ENCODE peak calls at places on chromosomes 4 and X, in five cellular contexts. C is glomerular endothelial cell, B is putamen, L is caudate nucleus, G is EL. Y is an unnamed sample.

GRCh38 chrX:276588-277171 is 4.5 kb upstream of the PLCXD1 start:
- DNase-seq in L (no peak), G (peak; percentile 79), B (no peak), C (no peak), Y (peak; percentile 67)

GRCh38 chrX:46912098-46912672 is at the start of gene JADE3:
- DNase-seq in B (peak; percentile 29), C (no peak), L (no peak), G (peak; percentile 71), Y (peak; percentile 76)

GRCh38 chr4:110518889-110519490 is 43.0 kb downstream of the ENPEP start:
- DNase-seq in B (no peak), G (peak; percentile 36), L (no peak), C (no peak), Y (no peak)

GRCh38 chr4:111400736-111401135 is 744.5 kb upstream of the FAM241A start:
- DNase-seq in L (peak; percentile 4), C (no peak), G (peak; percentile 41), B (peak; percentile 86), Y (no peak)

GRCh38 chrX:34879876-34880275 is 62.7 kb upstream of the FAM47B start:
- DNase-seq in L (no peak), C (no peak), G (no peak), B (no peak), Y (no peak)

GRCh38 chr4:48949086-48949485 is 37.0 kb upstream of the CWH43 start:
- DNase-seq in L (no peak), G (no peak), C (no peak), B (no peak), Y (no peak)

GRCh38 chr4:40189997-40190396 is 6.8 kb upstream of the RHOH start:
- DNase-seq in G (no peak), L (no peak), B (no peak), C (no peak), Y (peak; percentile 78)

GRCh38 chr4:1227817-1228216 is 21.1 kb downstream of the CTBP1 start:
- DNase-seq in L (no peak), C (no peak), B (no peak), G (no peak), Y (no peak)

GRCh38 chr4:61583696-61584095 is 383.6 kb downstream of the ADGRL3 start:
- DNase-seq in B (no peak), L (no peak), C (no peak), G (no peak), Y (no peak)

GRCh38 chr4:60945641-60946040 is 254.5 kb upstream of the ADGRL3 start:
- DNase-seq in C (no peak), G (peak; percentile 66), B (no peak), L (no peak), Y (no peak)